ENCODE peak calls at places on chromosomes 7 and 10, in nine cellular contexts. One of them, this sample, is unnamed.
A peak's percentile ranks its signal among the peaks of the same experiment; 100 is the strongest.

GRCh38 chr10:24866615-24867583 is 85.5 kb downstream of the PRTFDC1 start:
- DNase-seq in NB4: no peak
- DNase-seq in kidney epithelial cell: no peak
- DNase-seq in thyroid gland: peak; percentile 59
- DNase-seq in CD8-positive, alpha-beta T cell: no peak
- DNase-seq in GM23338: peak; percentile 27
- DNase-seq in uterus: peak; percentile 60
- DNase-seq in tibial nerve: peak; percentile 35
- DNase-seq in BJ: no peak
- DNase-seq in this sample: peak; percentile 77

GRCh38 chr7:139830779-139831498 is 1.9 kb downstream of the TBXAS1 start:
- DNase-seq in NB4: peak; percentile 36
- DNase-seq in kidney epithelial cell: no peak
- DNase-seq in thyroid gland: no peak
- DNase-seq in CD8-positive, alpha-beta T cell: no peak
- DNase-seq in GM23338: no peak
- DNase-seq in uterus: no peak
- DNase-seq in tibial nerve: no peak
- DNase-seq in BJ: no peak
- DNase-seq in this sample: no peak

GRCh38 chr10:29811751-29812427 is 177.1 kb upstream of the SVIL start:
- DNase-seq in NB4: no peak
- DNase-seq in kidney epithelial cell: peak; percentile 91
- DNase-seq in thyroid gland: peak; percentile 76
- DNase-seq in CD8-positive, alpha-beta T cell: no peak
- DNase-seq in GM23338: no peak
- DNase-seq in uterus: peak; percentile 78
- DNase-seq in tibial nerve: no peak
- DNase-seq in BJ: peak; percentile 95
- DNase-seq in this sample: peak; percentile 82

GRCh38 chr7:123823898-123824753 is 20.8 kb upstream of the HYAL4 start:
- DNase-seq in NB4: peak; percentile 16
- DNase-seq in kidney epithelial cell: no peak
- DNase-seq in thyroid gland: no peak
- DNase-seq in CD8-positive, alpha-beta T cell: no peak
- DNase-seq in GM23338: no peak
- DNase-seq in uterus: no peak
- DNase-seq in tibial nerve: no peak
- DNase-seq in BJ: no peak
- DNase-seq in this sample: no peak

GRCh38 chr10:28217848-28218247 is 85.0 kb downstream of the MPP7 start:
- DNase-seq in NB4: no peak
- DNase-seq in kidney epithelial cell: peak; percentile 47
- DNase-seq in thyroid gland: no peak
- DNase-seq in CD8-positive, alpha-beta T cell: no peak
- DNase-seq in GM23338: no peak
- DNase-seq in uterus: no peak
- DNase-seq in tibial nerve: no peak
- DNase-seq in BJ: peak; percentile 80
- DNase-seq in this sample: no peak

GRCh38 chr7:24956021-24956420 is 24.0 kb downstream of the OSBPL3 start:
- DNase-seq in NB4: no peak
- DNase-seq in kidney epithelial cell: no peak
- DNase-seq in thyroid gland: no peak
- DNase-seq in CD8-positive, alpha-beta T cell: no peak
- DNase-seq in GM23338: no peak
- DNase-seq in uterus: no peak
- DNase-seq in tibial nerve: no peak
- DNase-seq in BJ: no peak
- DNase-seq in this sample: no peak

GRCh38 chr10:28250782-28251181 is 52.1 kb downstream of the MPP7 start:
- DNase-seq in NB4: peak; percentile 5
- DNase-seq in kidney epithelial cell: no peak
- DNase-seq in thyroid gland: no peak
- DNase-seq in CD8-positive, alpha-beta T cell: no peak
- DNase-seq in GM23338: no peak
- DNase-seq in uterus: no peak
- DNase-seq in tibial nerve: no peak
- DNase-seq in BJ: no peak
- DNase-seq in this sample: no peak

GRCh38 chr10:11108356-11108755 is 90.7 kb downstream of the CELF2 start:
- DNase-seq in NB4: no peak
- DNase-seq in kidney epithelial cell: no peak
- DNase-seq in thyroid gland: no peak
- DNase-seq in CD8-positive, alpha-beta T cell: no peak
- DNase-seq in GM23338: no peak
- DNase-seq in uterus: no peak
- DNase-seq in tibial nerve: no peak
- DNase-seq in BJ: no peak
- DNase-seq in this sample: no peak

GRCh38 chr7:49775065-49775948 is 1.9 kb downstream of the VWC2 start:
- DNase-seq in NB4: no peak
- DNase-seq in kidney epithelial cell: no peak
- DNase-seq in thyroid gland: peak; percentile 48
- DNase-seq in CD8-positive, alpha-beta T cell: no peak
- DNase-seq in GM23338: peak; percentile 44
- DNase-seq in uterus: no peak
- DNase-seq in tibial nerve: no peak
- DNase-seq in BJ: no peak
- DNase-seq in this sample: no peak

GRCh38 chr10:26441491-26442214 is 3.5 kb downstream of the APBB1IP start:
- DNase-seq in NB4: no peak
- DNase-seq in kidney epithelial cell: peak; percentile 26
- DNase-seq in thyroid gland: no peak
- DNase-seq in CD8-positive, alpha-beta T cell: no peak
- DNase-seq in GM23338: no peak
- DNase-seq in uterus: no peak
- DNase-seq in tibial nerve: no peak
- DNase-seq in BJ: peak; percentile 50
- DNase-seq in this sample: no peak

GRCh38 chr10:49272251-49273081 is 26.5 kb upstream of the C10orf71 start:
- DNase-seq in NB4: no peak
- DNase-seq in kidney epithelial cell: no peak
- DNase-seq in thyroid gland: no peak
- DNase-seq in CD8-positive, alpha-beta T cell: no peak
- DNase-seq in GM23338: no peak
- DNase-seq in uterus: peak; percentile 21
- DNase-seq in tibial nerve: peak; percentile 28
- DNase-seq in BJ: no peak
- DNase-seq in this sample: no peak

DNA sequence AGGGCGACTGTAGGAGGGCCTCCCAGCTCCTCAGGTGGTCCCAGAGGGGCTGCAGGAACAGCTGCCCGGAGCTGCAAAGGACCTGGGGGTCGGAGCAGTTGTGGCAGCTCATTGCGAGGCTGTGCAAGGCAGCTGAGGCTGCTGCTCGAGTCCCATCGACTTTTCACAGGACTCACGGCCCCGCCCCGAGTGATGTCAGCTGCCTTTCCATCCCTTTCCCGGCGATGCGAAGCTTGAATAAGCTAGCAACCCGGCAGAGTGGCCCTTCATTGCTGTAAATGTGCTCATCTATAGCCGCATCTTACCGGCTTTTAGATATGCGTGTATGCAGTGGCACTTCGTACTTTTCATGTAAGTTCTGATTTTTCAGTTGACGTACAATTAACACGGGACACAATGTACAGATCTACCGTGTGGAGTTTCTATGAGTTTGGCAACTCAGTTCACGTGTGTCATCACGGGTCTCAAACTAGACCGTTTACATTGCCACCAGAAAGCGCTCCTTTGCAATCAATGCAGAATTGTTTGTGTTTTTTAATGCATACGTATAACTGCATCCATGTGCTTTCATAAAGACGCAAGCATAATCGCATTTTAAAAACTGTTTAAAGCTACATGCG is at the start of gene CH25H:
- DNase-seq in NB4: peak; percentile 60
- DNase-seq in kidney epithelial cell: no peak
- DNase-seq in thyroid gland: peak; percentile 68
- DNase-seq in CD8-positive, alpha-beta T cell: peak; percentile 49
- DNase-seq in GM23338: peak; percentile 86
- DNase-seq in uterus: peak; percentile 76
- DNase-seq in tibial nerve: peak; percentile 67
- DNase-seq in BJ: no peak
- DNase-seq in this sample: peak; percentile 79
- H3K4me3 ChIP-seq in NB4: peak within 1 kb of the TSS; percentile 30
- H3K4me3 ChIP-seq in kidney epithelial cell: peak within 1 kb of the TSS; percentile 39
- H3K4me3 ChIP-seq in thyroid gland: peak within 1 kb of the TSS; percentile 41
- H3K4me3 ChIP-seq in CD8-positive, alpha-beta T cell: peak within 1 kb of the TSS; percentile 67
- H3K4me3 ChIP-seq in GM23338: peak within 1 kb of the TSS; percentile 74
- H3K4me3 ChIP-seq in uterus: peak within 1 kb of the TSS; percentile 23
- H3K4me3 ChIP-seq in tibial nerve: peak within 1 kb of the TSS; percentile 27
- H3K4me3 ChIP-seq in BJ: peak within 1 kb of the TSS; percentile 36
- H3K4me3 ChIP-seq in this sample: no peak within 1 kb of the TSS

GRCh38 chr10:132576671-132577349 is 39.2 kb downstream of the INPP5A start:
- DNase-seq in NB4: no peak
- DNase-seq in kidney epithelial cell: no peak
- DNase-seq in thyroid gland: no peak
- DNase-seq in CD8-positive, alpha-beta T cell: no peak
- DNase-seq in GM23338: no peak
- DNase-seq in uterus: no peak
- DNase-seq in tibial nerve: no peak
- DNase-seq in BJ: no peak
- DNase-seq in this sample: no peak

GRCh38 chr10:132575320-132576201 is 38.0 kb downstream of the INPP5A start:
- DNase-seq in NB4: peak; percentile 98
- DNase-seq in kidney epithelial cell: peak; percentile 38
- DNase-seq in thyroid gland: peak; percentile 70
- DNase-seq in CD8-positive, alpha-beta T cell: no peak
- DNase-seq in GM23338: no peak
- DNase-seq in uterus: no peak
- DNase-seq in tibial nerve: no peak
- DNase-seq in BJ: peak; percentile 61
- DNase-seq in this sample: no peak

GRCh38 chr10:132578287-132578951 is 40.8 kb downstream of the INPP5A start:
- DNase-seq in NB4: no peak
- DNase-seq in kidney epithelial cell: no peak
- DNase-seq in thyroid gland: no peak
- DNase-seq in CD8-positive, alpha-beta T cell: no peak
- DNase-seq in GM23338: no peak
- DNase-seq in uterus: no peak
- DNase-seq in tibial nerve: no peak
- DNase-seq in BJ: no peak
- DNase-seq in this sample: no peak

GRCh38 chr10:132579027-132579859 is 41.7 kb downstream of the INPP5A start:
- DNase-seq in NB4: no peak
- DNase-seq in kidney epithelial cell: no peak
- DNase-seq in thyroid gland: no peak
- DNase-seq in CD8-positive, alpha-beta T cell: no peak
- DNase-seq in GM23338: no peak
- DNase-seq in uterus: no peak
- DNase-seq in tibial nerve: no peak
- DNase-seq in BJ: no peak
- DNase-seq in this sample: no peak

GRCh38 chr10:132577350-132578005 is 39.9 kb downstream of the INPP5A start:
- DNase-seq in NB4: no peak
- DNase-seq in kidney epithelial cell: no peak
- DNase-seq in thyroid gland: peak; percentile 54
- DNase-seq in CD8-positive, alpha-beta T cell: no peak
- DNase-seq in GM23338: no peak
- DNase-seq in uterus: peak; percentile 43
- DNase-seq in tibial nerve: no peak
- DNase-seq in BJ: no peak
- DNase-seq in this sample: no peak
- TF ChIP-seq CTCF in NB4: no peak
- TF ChIP-seq CTCF in kidney epithelial cell: peak; percentile 27
- TF ChIP-seq CTCF in thyroid gland: no peak
- TF ChIP-seq CTCF in CD8-positive, alpha-beta T cell: no peak
- TF ChIP-seq CTCF in GM23338: no peak
- TF ChIP-seq CTCF in uterus: peak; percentile 25
- TF ChIP-seq CTCF in tibial nerve: peak; percentile 21
- TF ChIP-seq CTCF in BJ: peak; percentile 5
- TF ChIP-seq CTCF in this sample: no peak

GRCh38 chr7:130910949-130911944 is 177.2 kb upstream of the KLF14 start:
- DNase-seq in NB4: peak; percentile 46
- DNase-seq in kidney epithelial cell: no peak
- DNase-seq in thyroid gland: no peak
- DNase-seq in CD8-positive, alpha-beta T cell: no peak
- DNase-seq in GM23338: peak; percentile 76
- DNase-seq in uterus: no peak
- DNase-seq in tibial nerve: no peak
- DNase-seq in BJ: no peak
- DNase-seq in this sample: no peak
- H3K4me3 ChIP-seq in NB4: peak overlapping the region; percentile 90
- H3K4me3 ChIP-seq in kidney epithelial cell: peak overlapping the region; percentile 68
- H3K4me3 ChIP-seq in thyroid gland: peak overlapping the region; percentile 27
- H3K4me3 ChIP-seq in CD8-positive, alpha-beta T cell: no peak overlapping the region
- H3K4me3 ChIP-seq in GM23338: peak overlapping the region; percentile 5
- H3K4me3 ChIP-seq in uterus: peak overlapping the region; percentile 27
- H3K4me3 ChIP-seq in tibial nerve: peak overlapping the region; percentile 45
- H3K4me3 ChIP-seq in BJ: peak overlapping the region; percentile 70
- H3K4me3 ChIP-seq in this sample: no peak overlapping the region

GRCh38 chr7:78066599-78066998 is 268.0 kb downstream of the PHTF2 start:
- DNase-seq in NB4: no peak
- DNase-seq in kidney epithelial cell: no peak
- DNase-seq in thyroid gland: no peak
- DNase-seq in CD8-positive, alpha-beta T cell: no peak
- DNase-seq in GM23338: no peak
- DNase-seq in uterus: no peak
- DNase-seq in tibial nerve: no peak
- DNase-seq in BJ: no peak
- DNase-seq in this sample: no peak
- TF ChIP-seq CTCF in NB4: no peak
- TF ChIP-seq CTCF in kidney epithelial cell: no peak
- TF ChIP-seq CTCF in thyroid gland: no peak
- TF ChIP-seq CTCF in CD8-positive, alpha-beta T cell: no peak
- TF ChIP-seq CTCF in GM23338: no peak
- TF ChIP-seq CTCF in uterus: no peak
- TF ChIP-seq CTCF in tibial nerve: no peak
- TF ChIP-seq CTCF in BJ: no peak
- TF ChIP-seq CTCF in this sample: no peak

GRCh38 chr7:41887446-41887845 is 184.6 kb upstream of the INHBA start:
- DNase-seq in NB4: peak; percentile 47
- DNase-seq in kidney epithelial cell: no peak
- DNase-seq in thyroid gland: no peak
- DNase-seq in CD8-positive, alpha-beta T cell: no peak
- DNase-seq in GM23338: no peak
- DNase-seq in uterus: no peak
- DNase-seq in tibial nerve: no peak
- DNase-seq in BJ: no peak
- DNase-seq in this sample: no peak

GRCh38 chr7:41885748-41886147 is 182.9 kb upstream of the INHBA start:
- DNase-seq in NB4: no peak
- DNase-seq in kidney epithelial cell: no peak
- DNase-seq in thyroid gland: no peak
- DNase-seq in CD8-positive, alpha-beta T cell: no peak
- DNase-seq in GM23338: no peak
- DNase-seq in uterus: no peak
- DNase-seq in tibial nerve: no peak
- DNase-seq in BJ: no peak
- DNase-seq in this sample: no peak

GRCh38 chr7:41885078-41885477 is 182.2 kb upstream of the INHBA start:
- DNase-seq in NB4: no peak
- DNase-seq in kidney epithelial cell: no peak
- DNase-seq in thyroid gland: no peak
- DNase-seq in CD8-positive, alpha-beta T cell: no peak
- DNase-seq in GM23338: no peak
- DNase-seq in uterus: no peak
- DNase-seq in tibial nerve: no peak
- DNase-seq in BJ: no peak
- DNase-seq in this sample: no peak

GRCh38 chr7:41886257-41886905 is 183.5 kb upstream of the INHBA start:
- DNase-seq in NB4: peak; percentile 91
- DNase-seq in kidney epithelial cell: no peak
- DNase-seq in thyroid gland: no peak
- DNase-seq in CD8-positive, alpha-beta T cell: no peak
- DNase-seq in GM23338: no peak
- DNase-seq in uterus: peak; percentile 73
- DNase-seq in tibial nerve: peak; percentile 26
- DNase-seq in BJ: peak; percentile 86
- DNase-seq in this sample: peak; percentile 60

GRCh38 chr7:41886906-41887311 is 184.0 kb upstream of the INHBA start:
- DNase-seq in NB4: no peak
- DNase-seq in kidney epithelial cell: no peak
- DNase-seq in thyroid gland: no peak
- DNase-seq in CD8-positive, alpha-beta T cell: no peak
- DNase-seq in GM23338: peak; percentile 12
- DNase-seq in uterus: peak; percentile 66
- DNase-seq in tibial nerve: peak; percentile 43
- DNase-seq in BJ: peak; percentile 85
- DNase-seq in this sample: no peak
- H3K4me3 ChIP-seq in NB4: no peak overlapping the region
- H3K4me3 ChIP-seq in kidney epithelial cell: no peak overlapping the region
- H3K4me3 ChIP-seq in thyroid gland: no peak overlapping the region
- H3K4me3 ChIP-seq in CD8-positive, alpha-beta T cell: no peak overlapping the region
- H3K4me3 ChIP-seq in GM23338: no peak overlapping the region
- H3K4me3 ChIP-seq in uterus: no peak overlapping the region
- H3K4me3 ChIP-seq in tibial nerve: no peak overlapping the region
- H3K4me3 ChIP-seq in BJ: no peak overlapping the region
- H3K4me3 ChIP-seq in this sample: no peak overlapping the region